ENCODE peak calls at places on chromosomes 13 and 19, in eight cellular contexts. F is adipocyte; B is stimulated activated CD4-positive, alpha-beta T cell treated with anti-CD3 and anti-CD28 coated beads, TNF-alpha, amount 100 ng/mL, for 1 hour; K is heart right ventricle; Q is mammary epithelial cell; O is caudate nucleus; E is hippocampal formation; Z is kidney glomerular epithelial cell. Y is an unnamed sample.

GRCh38 chr19:48169585-48169973 is 565 bp downstream of the LIG1 start:
- DNase-seq in F (peak; percentile 79), B (peak; percentile 90), K (peak; percentile 44), Q (peak; percentile 66), O (peak; percentile 61), E (no peak), Z (peak; percentile 65), Y (peak; percentile 66)

GRCh38 chr13:49086711-49087110 is 111.0 kb downstream of the FNDC3A start:
- DNase-seq in F (peak; percentile 71), B (no peak), K (no peak), Q (peak; percentile 75), O (no peak), E (no peak), Z (no peak), Y (peak; percentile 78)

GRCh38 chr19:39194832-39195542 is 1.8 kb upstream of the NCCRP1 start:
- DNase-seq in F (no peak), B (no peak), K (no peak), Q (no peak), O (no peak), E (no peak), Z (no peak), Y (peak; percentile 14)

GRCh38 chr19:35510626-35510964 is 2.9 kb downstream of the DMKN start:
- DNase-seq in F (no peak), B (no peak), K (no peak), Q (no peak), O (no peak), E (no peak), Z (no peak), Y (no peak)

GRCh38 chr13:87344176-87344575 is 327.0 kb upstream of the SLITRK5 start:
- DNase-seq in F (no peak), B (no peak), K (no peak), Q (no peak), O (no peak), E (no peak), Z (peak; percentile 23), Y (peak; percentile 3)

GRCh38 chr19:44684892-44685847 is 13.8 kb upstream of the CEACAM16 start:
- DNase-seq in F (peak; percentile 92), B (no peak), K (peak; percentile 66), Q (peak; percentile 51), O (no peak), E (no peak), Z (no peak), Y (peak; percentile 82)

GRCh38 chr13:32147976-32148375 is 116.4 kb downstream of the FRY start:
- DNase-seq in F (no peak), B (no peak), K (no peak), Q (no peak), O (no peak), E (no peak), Z (no peak), Y (no peak)

GRCh38 chr13:50910483-50910805 is 853 bp downstream of the RNASEH2B start:
- DNase-seq in F (peak; percentile 61), B (no peak), K (peak; percentile 36), Q (no peak), O (no peak), E (no peak), Z (peak; percentile 40), Y (peak; percentile 25)

GRCh38 chr19:48907671-48908070 is 7.6 kb downstream of the NUCB1 start:
- DNase-seq in F (no peak), B (no peak), K (no peak), Q (no peak), O (no peak), E (no peak), Z (no peak), Y (no peak)

GRCh38 chr19:16208847-16209246 is 11.1 kb downstream of the AP1M1 start:
- DNase-seq in F (no peak), B (no peak), K (no peak), Q (no peak), O (no peak), E (no peak), Z (no peak), Y (no peak)

GRCh38 chr13:91017031-91017668 is 330.3 kb upstream of the MIR17HG start:
- DNase-seq in F (peak; percentile 40), B (no peak), K (no peak), Q (peak; percentile 42), O (no peak), E (no peak), Z (peak; percentile 44), Y (peak; percentile 78)

Y was measured in PC-3.